ENCODE peak calls at places on chromosome 5, in seven cellular contexts. O, T, F, S, K, U and M are unnamed samples.

GRCh38 chr5:59188415-59189225 is 605.7 kb downstream of the RAB3C start:
- DNase-seq in O (peak), T (peak), F (peak), S (peak), K (peak), U (peak), M (peak)

GRCh38 chr5:178434851-178435250 is 155.3 kb downstream of the COL23A1 start:
- DNase-seq in O (peak), T (no peak), F (no peak), S (no peak), K (no peak), U (no peak), M (no peak)

GRCh38 chr5:172170251-172170701 is 17.7 kb downstream of the STK10 start:
- DNase-seq in O (no peak), T (no peak), F (no peak), S (peak), K (no peak), U (no peak), M (no peak)

GRCh38 chr5:170151105-170151831 is 45.6 kb downstream of the FOXI1 start:
- DNase-seq in O (no peak), T (no peak), F (peak), S (peak), K (peak), U (no peak), M (peak)

GRCh38 chr5:141926434-141926833 is 2.8 kb downstream of the DELE1 start:
- DNase-seq in O (no peak), T (no peak), F (no peak), S (no peak), K (no peak), U (no peak), M (no peak)

GRCh38 chr5:150616024-150616470 is 24.4 kb upstream of the SYNPO start:
- DNase-seq in O (peak), T (no peak), F (no peak), S (no peak), K (no peak), U (no peak), M (no peak)

GRCh38 chr5:6194261-6194875 is 184.0 kb downstream of the MED10 start:
- DNase-seq in O (no peak), T (peak), F (no peak), S (no peak), K (no peak), U (no peak), M (no peak)

GRCh38 chr5:125372694-125373621 is 626.5 kb upstream of the ZNF608 start:
- DNase-seq in O (peak), T (peak), F (no peak), S (peak), K (peak), U (no peak), M (peak)

GRCh38 chr5:160787247-160787646 is 64.8 kb downstream of the ATP10B start:
- DNase-seq in O (no peak), T (peak), F (no peak), S (peak), K (peak), U (peak), M (peak)

GRCh38 chr5:149549461-149550266 is 1.6 kb downstream of the CSNK1A1 start:
- DNase-seq in O (peak), T (peak), F (peak), S (peak), K (peak), U (peak), M (peak)

GRCh38 chr5:139164020-139164419 is 34.1 kb downstream of the SIL1 start:
- DNase-seq in O (no peak), T (no peak), F (no peak), S (peak), K (no peak), U (no peak), M (no peak)

GRCh38 chr5:1517838-1518237 is 5.9 kb downstream of the LPCAT1 start:
- DNase-seq in O (no peak), T (no peak), F (no peak), S (no peak), K (no peak), U (no peak), M (no peak)

GRCh38 chr5:9658726-9659125 is 28.6 kb upstream of the TAS2R1 start:
- DNase-seq in O (no peak), T (no peak), F (no peak), S (peak), K (no peak), U (no peak), M (no peak)

GRCh38 chr5:36613771-36614656 is 7.6 kb downstream of the SLC1A3 start:
- DNase-seq in O (no peak), T (no peak), F (no peak), S (no peak), K (no peak), U (no peak), M (no peak)

DNA sequence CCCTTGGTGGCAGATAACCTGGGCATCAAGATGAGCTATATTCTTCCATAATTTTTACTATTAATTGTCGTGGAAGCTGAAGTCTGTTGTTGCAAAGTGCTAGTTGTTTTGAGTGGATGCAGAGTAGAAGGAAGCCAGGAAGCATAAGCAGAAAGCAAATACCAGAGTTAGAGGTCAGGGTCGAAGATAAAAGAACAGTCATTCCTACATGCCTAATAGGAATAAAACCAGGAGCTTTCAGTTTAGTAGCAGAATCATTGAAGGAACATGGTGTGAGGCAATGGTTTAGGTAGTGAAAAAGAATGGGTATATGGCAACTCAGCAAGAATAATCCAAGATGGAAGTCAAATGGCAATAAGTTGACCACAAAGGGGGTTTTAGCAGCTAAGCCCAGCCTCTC is 121.6 kb upstream of the FST start:
- DNase-seq in O (no peak), T (no peak), F (no peak), S (no peak), K (no peak), U (no peak), M (no peak)
- TF ChIP-seq EZH2phosphoT487 in O (no peak), T (no peak), F (no peak), S (no peak), K (no peak), U (no peak), M (no peak)

DNA sequence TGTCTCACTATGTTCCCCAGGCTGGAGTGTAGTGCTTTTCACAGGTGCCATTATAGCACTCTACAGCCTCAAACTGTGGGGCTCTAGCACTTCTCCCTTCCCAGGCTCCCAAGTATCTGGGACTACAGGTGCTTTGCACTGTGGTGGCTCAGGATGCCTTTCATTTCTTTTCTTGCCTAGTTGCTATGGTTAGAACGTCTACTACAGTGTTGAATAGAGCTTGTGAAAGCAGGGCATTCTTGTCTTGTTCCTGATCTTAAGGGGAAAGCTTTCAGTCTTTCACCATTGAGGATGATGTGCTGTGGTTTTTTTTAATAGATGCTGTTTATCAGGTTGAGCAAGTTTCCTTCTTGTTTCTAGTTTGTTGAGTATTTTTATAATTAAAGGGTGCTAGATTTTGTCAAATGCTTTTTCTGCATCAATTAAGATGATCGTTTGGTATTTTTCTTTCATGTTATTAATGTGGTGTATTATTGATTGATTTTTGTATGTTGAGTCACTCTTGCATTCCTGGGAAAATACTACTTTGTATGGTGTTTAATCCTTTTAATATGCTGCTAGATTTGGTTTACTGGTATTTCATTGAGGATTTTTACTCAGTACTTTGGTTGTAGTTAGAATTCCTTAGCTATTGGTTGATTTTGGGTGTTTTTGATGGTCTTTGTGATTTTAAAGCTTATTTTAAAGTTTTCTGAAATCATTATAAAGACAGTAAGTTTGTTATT is 35.6 kb downstream of the GPBP1 start:
- DNase-seq in O (no peak), T (no peak), F (peak), S (peak), K (peak), U (no peak), M (peak)
- TF ChIP-seq EZH2phosphoT487 in O (no peak), T (no peak), F (no peak), S (no peak), K (no peak), U (no peak), M (no peak)

GRCh38 chr5:68331202-68332108 is 115.9 kb downstream of the PIK3R1 start:
- DNase-seq in O (no peak), T (no peak), F (no peak), S (peak), K (no peak), U (no peak), M (no peak)
- TF ChIP-seq EZH2phosphoT487 in O (no peak), T (no peak), F (no peak), S (no peak), K (no peak), U (no peak), M (no peak)

GRCh38 chr5:157463081-157463480 is 3.1 kb downstream of the NIPAL4 start:
- DNase-seq in O (no peak), T (no peak), F (no peak), S (peak), K (no peak), U (no peak), M (no peak)
- TF ChIP-seq EZH2phosphoT487 in O (no peak), T (no peak), F (no peak), S (no peak), K (no peak), U (no peak), M (no peak)

GRCh38 chr5:68395302-68395701 is 179.7 kb downstream of the PIK3R1 start:
- DNase-seq in O (no peak), T (no peak), F (no peak), S (no peak), K (no peak), U (no peak), M (no peak)

GRCh38 chr5:68398146-68398812 is 182.7 kb downstream of the PIK3R1 start:
- DNase-seq in O (no peak), T (no peak), F (no peak), S (no peak), K (no peak), U (no peak), M (no peak)

GRCh38 chr5:68392608-68393007 is 177.1 kb downstream of the PIK3R1 start:
- DNase-seq in O (no peak), T (peak), F (no peak), S (no peak), K (no peak), U (no peak), M (no peak)

GRCh38 chr5:68396722-68397121 is 181.2 kb downstream of the PIK3R1 start:
- DNase-seq in O (no peak), T (no peak), F (no peak), S (no peak), K (no peak), U (no peak), M (no peak)

DNA sequence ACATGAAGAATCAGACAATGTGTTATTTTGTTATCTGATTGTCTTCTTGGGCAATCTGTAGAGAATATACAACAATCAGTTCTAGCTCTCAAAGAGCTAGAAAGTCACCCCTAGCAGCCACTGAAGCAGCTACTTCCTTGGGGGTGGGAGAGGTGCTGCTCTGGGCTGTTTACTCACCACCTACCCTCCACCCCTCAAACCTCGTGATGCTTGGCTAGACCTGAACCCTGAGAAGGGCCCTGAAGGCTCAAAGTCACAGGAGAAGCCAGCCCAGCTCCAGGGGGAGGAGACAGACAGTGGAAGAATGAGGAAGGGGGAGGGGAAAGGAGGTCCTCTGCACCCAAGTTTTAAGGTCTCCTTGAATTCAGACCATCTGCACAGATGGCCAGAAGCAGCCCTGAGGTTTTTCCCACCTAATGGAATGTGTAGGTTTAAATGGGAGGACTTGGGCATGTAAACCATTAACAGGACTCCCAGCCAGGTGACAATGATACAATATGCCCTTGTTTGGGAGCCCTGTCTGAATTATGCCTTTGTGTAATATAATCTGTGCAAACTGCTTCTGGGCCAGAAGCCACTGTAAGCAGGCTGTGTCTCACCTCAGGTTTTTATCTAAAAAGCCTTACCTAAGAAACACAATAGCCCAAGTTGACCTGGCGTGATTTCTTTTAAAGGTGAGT is 180.4 kb downstream of the PIK3R1 start:
- DNase-seq in O (no peak), T (no peak), F (no peak), S (no peak), K (peak), U (no peak), M (no peak)
- TF ChIP-seq EZH2phosphoT487 in O (no peak), T (no peak), F (no peak), S (no peak), K (no peak), U (no peak), M (no peak)

GRCh38 chr5:81829242-81829641 is 78.3 kb upstream of the SSBP2 start:
- DNase-seq in O (no peak), T (no peak), F (no peak), S (no peak), K (no peak), U (no peak), M (no peak)
- TF ChIP-seq EZH2phosphoT487 in O (no peak), T (no peak), F (no peak), S (no peak), K (no peak), U (no peak), M (no peak)

DNA sequence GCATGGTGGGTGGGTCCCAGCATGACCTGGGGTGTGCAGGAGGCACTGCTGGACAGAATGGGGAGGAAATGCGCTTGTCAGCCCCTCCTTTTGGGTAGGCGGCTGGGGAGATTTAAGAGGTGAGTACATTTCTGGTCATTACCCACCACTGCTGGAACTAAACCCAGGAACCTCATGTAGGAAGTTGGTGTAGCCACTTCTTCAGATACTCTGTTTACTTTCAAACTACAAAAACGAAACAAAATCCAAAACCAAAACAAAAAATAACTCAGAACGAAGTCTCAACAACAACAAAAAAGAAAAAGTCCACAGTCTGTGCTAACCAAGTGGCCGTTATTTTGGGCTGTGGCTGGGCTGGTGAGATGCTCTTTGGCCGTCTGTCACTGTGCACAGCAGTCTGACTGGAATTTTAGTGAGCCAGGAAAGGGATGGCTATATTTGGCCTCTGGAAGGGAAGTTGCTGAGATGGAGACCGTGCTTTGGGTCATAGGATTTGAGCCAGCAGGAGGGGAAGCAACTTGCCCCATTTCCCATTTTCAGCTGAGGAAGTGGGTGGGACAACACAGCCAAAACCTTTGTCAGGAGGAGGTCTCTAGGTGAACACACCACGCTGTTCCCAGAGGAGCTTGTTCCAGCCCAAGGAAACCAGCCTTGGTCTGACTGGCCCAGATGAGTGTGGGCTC is 334.0 kb downstream of the ZSWIM6 start:
- DNase-seq in O (no peak), T (no peak), F (no peak), S (no peak), K (no peak), U (no peak), M (no peak)
- TF ChIP-seq EZH2phosphoT487 in O (no peak), T (no peak), F (no peak), S (no peak), K (no peak), U (no peak), M (no peak)

DNA sequence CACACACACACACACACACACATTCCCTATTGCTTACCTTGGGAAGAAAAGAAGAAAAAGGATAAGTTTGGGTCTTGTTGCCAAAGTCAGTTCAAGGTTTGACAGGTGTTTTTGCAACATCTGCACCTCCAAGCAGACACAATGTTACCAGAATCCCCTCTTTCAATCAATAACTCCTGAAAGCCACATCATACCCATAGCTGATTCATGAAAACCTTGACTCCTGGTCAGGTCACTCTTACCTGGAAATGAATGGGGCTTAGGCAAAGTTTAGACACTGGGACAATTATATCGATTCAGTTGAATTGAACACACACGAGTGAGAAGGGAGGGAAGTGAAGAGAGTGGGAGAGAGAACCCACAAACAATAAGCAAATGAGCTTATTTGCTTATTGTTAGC is 27.0 kb downstream of the IL9 start:
- DNase-seq in O (no peak), T (no peak), F (no peak), S (no peak), K (no peak), U (no peak), M (no peak)
- TF ChIP-seq EZH2phosphoT487 in O (no peak), T (no peak), F (no peak), S (no peak), K (no peak), U (no peak), M (no peak)